ENCODE peak calls at places on chromosomes 16 and 17, in eight cellular contexts. F is lung; L is heart left ventricle; R is activated T-helper 9 cell treated with anti-CD3 and anti-CD28 coated beads, Interleukin-2, amount 50 U/mL, for 16 hours; T is WTC11; B is fibroblast of pulmonary artery; J is fibroblast of the conjunctiva; D is small intestine. U is an unnamed sample.
A peak's percentile ranks its signal among the peaks of the same experiment; 100 is the strongest.

GRCh38 chr17:50311483-50311882 is 34.4 kb upstream of the XYLT2 start:
- DNase-seq in F (no peak), L (no peak), R (no peak), T (no peak), B (no peak), J (no peak), D (no peak), U (no peak)

GRCh38 chr16:57165923-57166322 is 19.9 kb downstream of the PSME3IP1 start:
- DNase-seq in F (no peak), L (no peak), R (no peak), T (no peak), B (peak; percentile 66), J (peak; percentile 71), D (peak; percentile 42), U (no peak)

GRCh38 chr17:8532021-8532420 is 96.3 kb downstream of the NDEL1 start:
- DNase-seq in F (no peak), L (no peak), R (no peak), T (no peak), B (peak; percentile 56), J (no peak), D (peak; percentile 92), U (no peak)

GRCh38 chr17:77887464-77888241 is 70.8 kb upstream of the TNRC6C start:
- DNase-seq in F (peak; percentile 80), L (peak; percentile 81), R (peak; percentile 53), T (no peak), B (peak; percentile 89), J (peak; percentile 28), D (peak; percentile 46), U (peak; percentile 93)

GRCh38 chr16:967077-967541 is 3.7 kb downstream of the LMF1 start:
- DNase-seq in F (no peak), L (no peak), R (no peak), T (no peak), B (no peak), J (no peak), D (no peak), U (peak; percentile 34)

GRCh38 chr17:12522743-12523181 is 142.9 kb upstream of the MYOCD start:
- DNase-seq in F (peak; percentile 40), L (peak; percentile 6), R (no peak), T (no peak), B (peak; percentile 52), J (no peak), D (peak; percentile 29), U (no peak)

GRCh38 chr17:32285286-32285685 is 19.7 kb downstream of the RHBDL3 start:
- DNase-seq in F (no peak), L (no peak), R (no peak), T (no peak), B (no peak), J (no peak), D (no peak), U (no peak)

GRCh38 chr16:69495821-69496220 is 69.9 kb upstream of the NFAT5 start:
- DNase-seq in F (no peak), L (peak; percentile 36), R (no peak), T (no peak), B (no peak), J (no peak), D (no peak), U (peak; percentile 67)

GRCh38 chr17:3693829-3694231 is 2.1 kb downstream of the P2RX5 start:
- DNase-seq in F (no peak), L (no peak), R (peak; percentile 17), T (no peak), B (no peak), J (no peak), D (no peak), U (no peak)

GRCh38 chr16:75938818-75939217 is 212.5 kb upstream of the CPHXL start:
- DNase-seq in F (no peak), L (no peak), R (no peak), T (no peak), B (no peak), J (no peak), D (no peak), U (no peak)

GRCh38 chr16:28494141-28494851 is at the start of gene APOBR:
- DNase-seq in F (peak; percentile 67), L (peak; percentile 46), R (peak; percentile 77), T (no peak), B (no peak), J (no peak), D (peak; percentile 77), U (peak; percentile 65)

GRCh38 chr17:10120113-10120485 is 78.3 kb downstream of the GAS7 start:
- DNase-seq in F (no peak), L (no peak), R (no peak), T (no peak), B (no peak), J (no peak), D (no peak), U (peak; percentile 64)

GRCh38 chr17:73533801-73534574 is 110.3 kb downstream of the SDK2 start:
- DNase-seq in F (no peak), L (no peak), R (no peak), T (no peak), B (no peak), J (no peak), D (no peak), U (no peak)

GRCh38 chr17:73521376-73521775 is 122.9 kb downstream of the SDK2 start:
- DNase-seq in F (no peak), L (no peak), R (no peak), T (no peak), B (no peak), J (no peak), D (no peak), U (no peak)

GRCh38 chr16:83070416-83071199 is 443.8 kb downstream of the CDH13 start:
- DNase-seq in F (no peak), L (no peak), R (no peak), T (no peak), B (no peak), J (no peak), D (peak; percentile 29), U (no peak)

GRCh38 chr17:73787721-73788051 is 143.4 kb upstream of the SDK2 start:
- DNase-seq in F (no peak), L (no peak), R (no peak), T (no peak), B (no peak), J (no peak), D (no peak), U (no peak)

GRCh38 chr17:38511126-38512108 is 83.2 kb downstream of the ARHGAP23 start:
- DNase-seq in F (no peak), L (no peak), R (no peak), T (no peak), B (peak; percentile 48), J (no peak), D (no peak), U (peak; percentile 31)

GRCh38 chr16:66471264-66471663 is 44.2 kb downstream of the BEAN1 start:
- DNase-seq in F (no peak), L (no peak), R (no peak), T (no peak), B (no peak), J (no peak), D (no peak), U (no peak)

GRCh38 chr16:86410076-86410475 is 100.3 kb upstream of the FOXF1 start:
- DNase-seq in F (no peak), L (no peak), R (no peak), T (no peak), B (no peak), J (no peak), D (no peak), U (no peak)

GRCh38 chr16:23801387-23801786 is 34.4 kb upstream of the PRKCB start:
- DNase-seq in F (peak; percentile 75), L (peak; percentile 65), R (peak; percentile 66), T (peak; percentile 82), B (peak; percentile 67), J (peak; percentile 35), D (peak; percentile 93), U (peak; percentile 82)

GRCh38 chr17:72343911-72344310 is 223.1 kb downstream of the SOX9 start:
- DNase-seq in F (no peak), L (no peak), R (no peak), T (no peak), B (no peak), J (no peak), D (no peak), U (no peak)

GRCh38 chr17:62599964-62600657 is 27.4 kb upstream of the MRC2 start:
- DNase-seq in F (peak; percentile 45), L (no peak), R (no peak), T (no peak), B (no peak), J (no peak), D (no peak), U (no peak)

GRCh38 chr17:56658648-56659047 is 65.1 kb downstream of the NOG start:
- DNase-seq in F (no peak), L (no peak), R (no peak), T (no peak), B (no peak), J (no peak), D (no peak), U (no peak)

GRCh38 chr17:69173118-69173517 is 31.4 kb upstream of the ABCA6 start:
- DNase-seq in F (no peak), L (no peak), R (no peak), T (no peak), B (no peak), J (no peak), D (no peak), U (no peak)

GRCh38 chr16:1581804-1582203 is 30.1 kb downstream of the IFT140 start:
- DNase-seq in F (no peak), L (no peak), R (no peak), T (no peak), B (no peak), J (no peak), D (no peak), U (no peak)

GRCh38 chr16:56849690-56850680 is 15.0 kb upstream of the SLC12A3 start:
- DNase-seq in F (no peak), L (no peak), R (no peak), T (no peak), B (peak; percentile 31), J (no peak), D (no peak), U (no peak)

GRCh38 chr17:5485270-5486205 is at the start of gene DERL2:
- DNase-seq in F (peak; percentile 45), L (no peak), R (no peak), T (peak; percentile 44), B (peak; percentile 26), J (peak; percentile 22), D (no peak), U (no peak)

GRCh38 chr17:65013613-65014391 is 42.7 kb downstream of the GNA13 start:
- DNase-seq in F (no peak), L (no peak), R (no peak), T (no peak), B (peak; percentile 84), J (peak; percentile 60), D (no peak), U (no peak)

GRCh38 chr17:62749926-62750325 is 58.2 kb downstream of the MARCHF10 start:
- DNase-seq in F (no peak), L (no peak), R (no peak), T (no peak), B (no peak), J (no peak), D (no peak), U (no peak)

GRCh38 chr16:50490828-50491227 is 57.4 kb upstream of the NKD1 start:
- DNase-seq in F (no peak), L (no peak), R (no peak), T (no peak), B (no peak), J (no peak), D (no peak), U (no peak)